ENCODE peak calls at places on chromosome 1, in five cellular contexts. Q is esophagus squamous epithelium, W is cardiac fibroblast, E is T-helper 2 cell, Y is NCI-H774. A is an unnamed sample.
A peak's percentile ranks its signal among the peaks of the same experiment; 100 is the strongest.

GRCh38 chr1:43962324-43962723 is 7.5 kb upstream of the DPH2 start:
- DNase-seq in W (no peak), Y (no peak), Q (no peak), E (no peak), A (no peak)

GRCh38 chr1:32114420-32114819 is 6.6 kb downstream of the KPNA6 start:
- DNase-seq in Q (no peak), E (no peak), Y (no peak), W (no peak), A (no peak)

GRCh38 chr1:226609836-226610455 is 61.4 kb downstream of the STUM start:
- DNase-seq in E (no peak), Y (no peak), W (peak; percentile 61), Q (no peak), A (no peak)

GRCh38 chr1:172135923-172136610 is 284.4 kb upstream of the C1orf105 start:
- DNase-seq in W (peak; percentile 73), Q (no peak), E (no peak), Y (no peak), A (no peak)

GRCh38 chr1:55700359-55701130 is 485.4 kb upstream of the USP24 start:
- DNase-seq in Q (no peak), Y (no peak), W (peak; percentile 65), E (no peak), A (no peak)

GRCh38 chr1:224513383-224513782 is 78.8 kb upstream of the WDR26 start:
- DNase-seq in E (no peak), Q (no peak), W (no peak), Y (no peak), A (no peak)

GRCh38 chr1:3053366-3053980 is 15.5 kb upstream of the PRDM16 start:
- DNase-seq in E (no peak), Y (no peak), W (no peak), Q (no peak), A (no peak)

GRCh38 chr1:3337798-3338724 is 116.4 kb upstream of the ARHGEF16 start:
- DNase-seq in Y (no peak), Q (no peak), W (no peak), E (no peak), A (no peak)

GRCh38 chr1:111192643-111193519 is 7.6 kb downstream of the DENND2D start:
- DNase-seq in W (no peak), Y (no peak), E (no peak), Q (no peak), A (no peak)

A was measured in T1000.